ENCODE peak calls at places on chromosome 4, in six cellular contexts. S is ovary, R is kidney, P is breast epithelium, K is RWPE2, F is OCI-LY7. G is an unnamed sample.

GRCh38 chr4:152398060-152398459 is 137.8 kb downstream of the FBXW7 start:
- DNase-seq in S (no peak), R (no peak), P (no peak), K (no peak), F (peak), G (no peak)

GRCh38 chr4:159823743-159824142 is 720.9 kb downstream of the RAPGEF2 start:
- DNase-seq in S (no peak), R (no peak), P (no peak), K (no peak), F (no peak), G (no peak)

GRCh38 chr4:10164877-10165283 is 48.3 kb upstream of the WDR1 start:
- DNase-seq in S (no peak), R (no peak), P (no peak), K (no peak), F (no peak), G (no peak)

GRCh38 chr4:8697826-8698225 is 105.3 kb downstream of the CPZ start:
- DNase-seq in S (no peak), R (no peak), P (no peak), K (no peak), F (no peak), G (no peak)

GRCh38 chr4:66837496-66837895 is 707.8 kb downstream of the CENPC start:
- DNase-seq in S (no peak), R (no peak), P (no peak), K (no peak), F (no peak), G (no peak)

GRCh38 chr4:62232755-62233280 is 1032.7 kb downstream of the ADGRL3 start:
- DNase-seq in S (no peak), R (no peak), P (no peak), K (no peak), F (no peak), G (no peak)

GRCh38 chr4:11483076-11483475 is 54.4 kb upstream of the HS3ST1 start:
- DNase-seq in S (no peak), R (no peak), P (no peak), K (no peak), F (no peak), G (no peak)

GRCh38 chr4:76208005-76208765 is 5.4 kb downstream of the SCARB2 start:
- DNase-seq in S (peak), R (peak), P (peak), K (no peak), F (no peak), G (peak)

GRCh38 chr4:122908223-122908622 is 14.2 kb downstream of the NUDT6 start:
- DNase-seq in S (no peak), R (no peak), P (no peak), K (no peak), F (no peak), G (no peak)

GRCh38 chr4:147786031-147786430 is 54.1 kb downstream of the ARHGAP10 start:
- DNase-seq in S (no peak), R (no peak), P (no peak), K (no peak), F (no peak), G (no peak)

GRCh38 chr4:13872145-13872544 is 244.6 kb upstream of the BOD1L1 start:
- DNase-seq in S (no peak), R (no peak), P (no peak), K (no peak), F (no peak), G (no peak)

GRCh38 chr4:154779362-154779947 is 1.6 kb upstream of the RBM46 start:
- DNase-seq in S (no peak), R (no peak), P (no peak), K (no peak), F (peak), G (no peak)

GRCh38 chr4:72076562-72076961 is 44.8 kb downstream of the NPFFR2 start:
- DNase-seq in S (no peak), R (no peak), P (no peak), K (no peak), F (no peak), G (no peak)

GRCh38 chr4:677431-678293 is 3.3 kb downstream of the MYL5 start:
- DNase-seq in S (no peak), R (peak), P (no peak), K (no peak), F (peak), G (no peak)

GRCh38 chr4:15003891-15004700 is 1.8 kb downstream of the CPEB2 start:
- DNase-seq in S (peak), R (peak), P (no peak), K (peak), F (peak), G (peak)

GRCh38 chr4:123114915-123115756 is 192.7 kb upstream of the NUDT6 start:
- DNase-seq in S (no peak), R (peak), P (no peak), K (peak), F (no peak), G (no peak)

GRCh38 chr4:7347981-7348380 is 86.7 kb downstream of the PSAPL1 start:
- DNase-seq in S (no peak), R (no peak), P (no peak), K (no peak), F (no peak), G (no peak)

GRCh38 chr4:146327859-146328258 is 113.5 kb downstream of the REELD1 start:
- DNase-seq in S (no peak), R (peak), P (no peak), K (no peak), F (no peak), G (no peak)

GRCh38 chr4:168622600-168622999 is 125.7 kb downstream of the PALLD start:
- DNase-seq in S (no peak), R (no peak), P (no peak), K (no peak), F (no peak), G (no peak)

GRCh38 chr4:14719053-14719452 is 283.2 kb upstream of the CPEB2 start:
- DNase-seq in S (no peak), R (no peak), P (no peak), K (no peak), F (no peak), G (peak)

GRCh38 chr4:145487626-145488025 is 6.0 kb downstream of the SMAD1 start:
- DNase-seq in S (no peak), R (no peak), P (no peak), K (no peak), F (peak), G (no peak)

GRCh38 chr4:184459413-184459812 is 14.9 kb downstream of the IRF2 start:
- DNase-seq in S (no peak), R (no peak), P (no peak), K (no peak), F (no peak), G (no peak)

GRCh38 chr4:127881565-127881869 is 824 bp downstream of the PLK4 start:
- DNase-seq in S (no peak), R (no peak), P (no peak), K (no peak), F (no peak), G (no peak)

GRCh38 chr4:113756005-113756410 is 5.5 kb downstream of the CAMK2D start:
- DNase-seq in S (no peak), R (no peak), P (no peak), K (no peak), F (peak), G (no peak)

GRCh38 chr4:121277194-121278105 is 103.4 kb downstream of the QRFPR start:
- DNase-seq in S (no peak), R (no peak), P (no peak), K (no peak), F (peak), G (no peak)

GRCh38 chr4:121273191-121273590 is 107.6 kb downstream of the QRFPR start:
- DNase-seq in S (no peak), R (no peak), P (no peak), K (no peak), F (no peak), G (no peak)

GRCh38 chr4:121283319-121283718 is 97.5 kb downstream of the QRFPR start:
- DNase-seq in S (no peak), R (no peak), P (no peak), K (no peak), F (no peak), G (no peak)

DNA sequence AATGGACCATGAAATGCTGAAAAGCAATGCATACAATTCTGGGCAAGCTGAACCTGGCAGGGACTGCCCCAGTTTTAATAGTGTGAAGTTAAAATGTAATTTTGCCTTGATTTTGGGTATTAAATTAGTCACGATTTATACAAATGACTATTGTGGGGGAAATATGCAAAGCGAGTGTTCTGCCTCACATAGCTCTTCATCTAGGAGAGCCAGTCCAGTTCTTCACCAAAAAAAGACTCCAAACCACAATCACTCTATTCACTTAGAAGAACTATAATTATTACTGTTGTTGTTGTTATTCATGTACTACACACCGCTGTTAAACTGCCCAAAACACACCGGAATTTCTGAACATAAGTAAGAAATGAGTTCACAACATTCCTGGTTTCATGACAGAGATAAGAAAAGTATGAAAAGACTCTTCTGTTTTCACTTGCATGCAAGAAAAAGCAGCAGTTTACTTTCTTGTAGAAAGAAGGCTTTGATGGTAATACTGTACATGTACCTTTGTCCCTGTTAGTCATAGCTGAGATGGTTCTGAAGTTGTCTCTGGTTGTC is 101.9 kb downstream of the QRFPR start:
- DNase-seq in S (no peak), R (no peak), P (no peak), K (no peak), F (no peak), G (no peak)
- H3K4me3 ChIP-seq in S (no peak), R (no peak), P (no peak), K (no peak), F (no peak), G (no peak)

DNA sequence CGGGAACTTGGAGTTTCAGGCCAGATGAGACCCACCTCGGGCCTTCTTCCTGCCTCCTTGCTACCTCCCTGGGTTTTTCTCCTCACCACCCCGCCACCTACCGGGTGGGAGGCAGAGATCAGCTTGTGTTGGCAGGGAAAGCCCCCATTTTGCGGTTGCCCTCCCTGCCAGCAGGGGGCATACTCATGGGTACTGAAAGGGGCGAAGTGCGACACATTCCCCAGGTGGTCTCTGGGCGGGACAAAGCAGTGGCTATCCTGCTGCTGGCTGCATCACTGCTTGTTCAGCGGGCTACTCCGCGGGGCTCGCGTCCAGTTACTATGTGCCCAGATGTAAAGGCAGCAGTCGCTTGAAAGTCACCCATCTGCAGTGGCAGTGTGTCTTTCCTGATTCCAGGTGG is 330.3 kb downstream of the PDHA2 start:
- DNase-seq in S (no peak), R (peak), P (no peak), K (peak), F (no peak), G (no peak)
- TF ChIP-seq CTCF in S (no peak), R (no peak), P (no peak), K (no peak), F (peak), G (no peak)

GRCh38 chr4:6071191-6071958 is 53.1 kb upstream of the C4orf50 start:
- DNase-seq in S (no peak), R (no peak), P (no peak), K (no peak), F (no peak), G (no peak)
- H3K27ac ChIP-seq in S (no peak), R (no peak), P (no peak), K (no peak), F (no peak), G (no peak)

GRCh38 chr4:174137698-174138097 is 145.8 kb downstream of the FBXO8 start:
- DNase-seq in S (no peak), R (no peak), P (no peak), K (no peak), F (no peak), G (no peak)

GRCh38 chr4:174135530-174135929 is 147.9 kb downstream of the FBXO8 start:
- DNase-seq in S (no peak), R (no peak), P (no peak), K (no peak), F (no peak), G (no peak)

GRCh38 chr4:174133525-174133924 is 149.9 kb downstream of the FBXO8 start:
- DNase-seq in S (no peak), R (no peak), P (no peak), K (no peak), F (no peak), G (no peak)

GRCh38 chr4:174136013-174136412 is 147.5 kb downstream of the FBXO8 start:
- DNase-seq in S (no peak), R (no peak), P (no peak), K (no peak), F (no peak), G (no peak)

GRCh38 chr4:174134361-174134760 is 149.1 kb downstream of the FBXO8 start:
- DNase-seq in S (no peak), R (no peak), P (no peak), K (no peak), F (no peak), G (no peak)
- H3K4me3 ChIP-seq in S (no peak), R (no peak), P (no peak), K (no peak), F (no peak), G (peak)

GRCh38 chr4:158411180-158411721 is 110.4 kb upstream of the RXFP1 start:
- DNase-seq in S (no peak), R (no peak), P (no peak), K (no peak), F (no peak), G (no peak)

GRCh38 chr4:158410272-158410671 is 111.4 kb upstream of the RXFP1 start:
- DNase-seq in S (no peak), R (no peak), P (no peak), K (no peak), F (no peak), G (no peak)
- TF ChIP-seq CTCF in S (no peak), R (no peak), P (no peak), K (peak), F (no peak), G (no peak)

GRCh38 chr4:57091657-57092162 is 18.5 kb downstream of the IGFBP7 start:
- DNase-seq in S (no peak), R (no peak), P (no peak), K (no peak), F (no peak), G (peak)
- H3K27ac ChIP-seq in S (no peak), R (peak), P (no peak), K (no peak), F (no peak), G (peak)

GRCh38 chr4:155950461-155950860 is 3.2 kb downstream of the CTSO start:
- DNase-seq in S (no peak), R (no peak), P (no peak), K (no peak), F (no peak), G (no peak)

GRCh38 chr4:155954939-155955338 is 1.3 kb upstream of the CTSO start:
- DNase-seq in S (no peak), R (no peak), P (no peak), K (no peak), F (no peak), G (no peak)

GRCh38 chr4:155953151-155954117 is at the start of gene CTSO:
- DNase-seq in S (peak), R (peak), P (peak), K (peak), F (peak), G (peak)

GRCh38 chr4:155952546-155952945 is 1.1 kb downstream of the CTSO start:
- DNase-seq in S (no peak), R (no peak), P (no peak), K (no peak), F (no peak), G (no peak)

GRCh38 chr4:155954118-155954503 is 445 bp upstream of the CTSO start:
- DNase-seq in S (peak), R (peak), P (no peak), K (no peak), F (no peak), G (no peak)
- H3K4me3 ChIP-seq in S (peak), R (peak), P (peak), K (peak), F (peak), G (peak)